ENCODE peak calls at places on chromosomes 5 and 9, in eight cellular contexts. N is COR-L47, I is HTR-8/SVneo, J is Caki2, U is T follicular helper cell, L is cardiac muscle cell, A is NCI-H2171 treated with DMSO at 0.1 percent for 48 hours, T is RCC 7860. O is an unnamed sample.

GRCh38 chr5:56358703-56359428 is 125.7 kb upstream of the ANKRD55 start:
- DNase-seq in N (no peak), T (peak; percentile 94), I (no peak), J (peak; percentile 100), L (no peak), A (no peak), U (no peak), O (no peak)

GRCh38 chr5:133025804-133026663 is at the start of gene ZCCHC10:
- DNase-seq in J (peak; percentile 82), L (peak; percentile 99), T (peak; percentile 72), I (peak; percentile 91), N (peak; percentile 94), U (peak; percentile 83), A (peak; percentile 81), O (peak; percentile 94)

GRCh38 chr9:2489838-2490314 is 131.7 kb upstream of the VLDLR start:
- DNase-seq in J (no peak), T (no peak), L (no peak), A (peak; percentile 25), U (no peak), N (no peak), I (no peak), O (no peak)

GRCh38 chr5:57191163-57191562 is 17.3 kb downstream of the GPBP1 start:
- DNase-seq in J (no peak), U (no peak), L (no peak), A (no peak), T (no peak), I (no peak), N (no peak), O (no peak)

GRCh38 chr5:154249786-154250185 is 59.3 kb downstream of the GALNT10 start:
- DNase-seq in A (no peak), J (no peak), L (no peak), N (no peak), I (no peak), T (no peak), U (no peak), O (no peak)

GRCh38 chr9:124390812-124391658 is 24.2 kb downstream of the PSMB7 start:
- DNase-seq in I (peak; percentile 34), L (no peak), A (peak; percentile 3), T (no peak), U (no peak), J (peak; percentile 23), N (no peak), O (no peak)

GRCh38 chr5:170740586-170741205 is 42.8 kb upstream of the GABRP start:
- DNase-seq in U (no peak), L (no peak), N (no peak), J (no peak), A (peak; percentile 29), T (no peak), I (no peak), O (no peak)

GRCh38 chr5:53971096-53971495 is 339.3 kb downstream of the ARL15 start:
- DNase-seq in I (no peak), L (no peak), N (no peak), J (no peak), T (no peak), U (no peak), A (no peak), O (no peak)

GRCh38 chr5:142215915-142216681 is 107.5 kb downstream of the NDFIP1 start:
- DNase-seq in T (peak; percentile 95), L (no peak), N (no peak), I (peak; percentile 95), J (peak; percentile 96), A (no peak), U (no peak), O (no peak)

GRCh38 chr9:130289711-130290241 is 24.2 kb downstream of the HMCN2 start:
- DNase-seq in T (no peak), A (peak; percentile 71), I (no peak), U (no peak), L (no peak), N (no peak), J (no peak), O (no peak)

GRCh38 chr9:79555474-79555873 is 16.3 kb upstream of the TLE4 start:
- DNase-seq in T (no peak), I (no peak), A (no peak), U (no peak), J (no peak), N (no peak), L (no peak), O (no peak)

GRCh38 chr5:134659456-134659855 is 10.9 kb downstream of the SEC24A start:
- DNase-seq in T (no peak), L (no peak), N (no peak), A (no peak), U (no peak), I (no peak), J (no peak), O (no peak)

GRCh38 chr5:157731272-157732129 is at the start of gene THG1L:
- DNase-seq in U (peak; percentile 98), I (peak; percentile 97), T (peak; percentile 88), L (peak; percentile 98), N (peak; percentile 98), J (peak; percentile 98), A (peak; percentile 85), O (peak; percentile 99)

GRCh38 chr5:160390787-160391696 is 8.8 kb downstream of the FAM200C start:
- DNase-seq in U (no peak), J (peak; percentile 38), N (no peak), T (peak; percentile 14), A (peak; percentile 2), I (no peak), L (peak; percentile 7), O (no peak)

GRCh38 chr5:142913728-142914338 is 143.7 kb downstream of the ARHGAP26 start:
- DNase-seq in A (no peak), U (no peak), I (no peak), N (no peak), T (no peak), L (no peak), J (no peak), O (no peak)

GRCh38 chr5:147935032-147935431 is 28.7 kb upstream of the C5orf46 start:
- DNase-seq in U (no peak), T (no peak), N (peak; percentile 52), L (peak; percentile 45), J (peak; percentile 27), A (peak; percentile 30), I (peak; percentile 7), O (peak; percentile 18)

GRCh38 chr5:169770109-169770508 is 133.0 kb downstream of the DOCK2 start:
- DNase-seq in L (no peak), T (peak; percentile 52), N (no peak), U (no peak), I (no peak), J (no peak), A (no peak), O (no peak)

GRCh38 chr5:18798058-18798457 is 1163.8 kb downstream of the TAF11L14 start:
- DNase-seq in T (no peak), U (no peak), N (no peak), J (no peak), A (no peak), I (no peak), L (no peak), O (no peak)

GRCh38 chr5:17838506-17838905 is 204.2 kb downstream of the TAF11L14 start:
- DNase-seq in I (no peak), A (no peak), J (no peak), N (no peak), U (no peak), L (no peak), T (no peak), O (no peak)

GRCh38 chr9:82939451-82939850 is 123.5 kb downstream of the RASEF start:
- DNase-seq in I (no peak), L (no peak), T (peak; percentile 82), U (no peak), A (no peak), N (no peak), J (peak; percentile 79), O (no peak)